ENCODE peak calls at places on chromosomes 1 and 21, in five cellular contexts. G, K, L, A and V are unnamed samples.
A peak's percentile ranks its signal among the peaks of the same experiment; 100 is the strongest.

GRCh38 chr1:186059311-186059710 is 315.7 kb downstream of the TPR start:
- DNase-seq in A (no peak), L (peak; percentile 16), G (no peak), K (no peak), V (peak; percentile 72)

GRCh38 chr1:198472997-198473396 is 67.5 kb downstream of the ATP6V1G3 start:
- DNase-seq in L (no peak), A (no peak), G (no peak), K (no peak), V (no peak)

GRCh38 chr1:157849229-157849875 is 7.7 kb upstream of the CD5L start:
- DNase-seq in G (no peak), L (no peak), K (no peak), A (no peak), V (no peak)

GRCh38 chr1:77828098-77828497 is 48.6 kb downstream of the MIGA1 start:
- DNase-seq in A (no peak), K (no peak), L (no peak), G (no peak), V (no peak)

GRCh38 chr21:45415943-45416611 is 11.1 kb downstream of the COL18A1 start:
- DNase-seq in G (no peak), K (no peak), A (no peak), L (no peak), V (no peak)

GRCh38 chr1:1079408-1080121 is 5.5 kb upstream of the RNF223 start:
- DNase-seq in K (peak; percentile 80), G (peak; percentile 80), L (peak; percentile 70), A (peak; percentile 59), V (no peak)

GRCh38 chr1:68197459-68197858 is 34.9 kb downstream of the WLS start:
- DNase-seq in L (no peak), G (no peak), K (no peak), A (no peak), V (no peak)

GRCh38 chr1:166952002-166952746 is 23.2 kb downstream of the ILDR2 start:
- DNase-seq in A (no peak), L (peak; percentile 18), G (no peak), K (peak; percentile 41), V (peak; percentile 1)

GRCh38 chr1:2206813-2207488 is 12.4 kb upstream of the FAAP20 start:
- DNase-seq in A (no peak), L (no peak), K (no peak), G (peak; percentile 57), V (no peak)

GRCh38 chr1:98546319-98546718 is 115.2 kb upstream of the SNX7 start:
- DNase-seq in G (no peak), L (no peak), A (no peak), K (no peak), V (no peak)

GRCh38 chr1:37477946-37478345 is 3.6 kb downstream of the ZC3H12A start:
- DNase-seq in A (no peak), L (no peak), G (no peak), K (no peak), V (no peak)

DNA sequence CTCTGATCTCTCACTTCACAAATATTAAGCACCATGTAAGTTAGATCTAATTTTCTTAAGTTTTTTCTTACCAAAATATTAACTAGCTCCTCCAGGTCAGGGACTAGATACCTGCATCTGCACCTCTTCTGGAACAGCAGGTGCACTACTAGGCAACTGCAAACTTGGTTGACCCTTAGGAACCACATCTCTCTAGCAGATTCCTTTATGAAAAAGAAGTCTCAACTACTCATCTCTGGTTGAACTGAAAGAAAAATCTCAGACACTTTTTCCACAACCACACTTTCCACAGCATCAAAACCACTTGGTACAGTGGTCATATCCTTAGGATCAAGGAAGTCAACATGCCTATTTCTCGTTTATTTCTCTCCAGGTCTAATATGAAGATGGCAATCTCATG is 52.4 kb downstream of the VAV3 start:
- DNase-seq in G (no peak), L (no peak), K (no peak), A (no peak), V (no peak)
- H3K27ac ChIP-seq in G (no peak overlapping the region), L (no peak overlapping the region), K (no peak overlapping the region), A (no peak overlapping the region), V (no peak overlapping the region)

GRCh38 chr1:66265796-66266195 is 268.2 kb upstream of the SGIP1 start:
- DNase-seq in A (peak; percentile 83), G (no peak), K (no peak), L (no peak), V (no peak)
- H3K27ac ChIP-seq in A (peak overlapping the region; percentile 89), G (no peak overlapping the region), K (no peak overlapping the region), L (no peak overlapping the region), V (no peak overlapping the region)

GRCh38 chr1:24297852-24298232 is 21.3 kb upstream of the GRHL3 start:
- DNase-seq in K (no peak), A (no peak), G (no peak), L (no peak), V (no peak)
- H3K27ac ChIP-seq in K (no peak overlapping the region), A (no peak overlapping the region), G (no peak overlapping the region), L (no peak overlapping the region), V (no peak overlapping the region)

GRCh38 chr1:25816112-25816718 is 3.5 kb upstream of the MTFR1L start:
- DNase-seq in L (no peak), G (no peak), A (no peak), K (no peak), V (no peak)
- H3K27ac ChIP-seq in L (no peak overlapping the region), G (no peak overlapping the region), A (no peak overlapping the region), K (no peak overlapping the region), V (no peak overlapping the region)

GRCh38 chr1:174989540-174990181 is 10.1 kb upstream of the CACYBP start:
- DNase-seq in L (no peak), A (no peak), G (no peak), K (no peak), V (no peak)
- H3K27ac ChIP-seq in L (peak overlapping the region; percentile 73), A (peak overlapping the region; percentile 83), G (no peak overlapping the region), K (no peak overlapping the region), V (no peak overlapping the region)

GRCh38 chr1:86429122-86429725 is 5.3 kb downstream of the CLCA2 start:
- DNase-seq in A (no peak), L (peak; percentile 43), K (no peak), G (no peak), V (no peak)

GRCh38 chr1:86429830-86430229 is 5.9 kb downstream of the CLCA2 start:
- DNase-seq in K (no peak), A (peak; percentile 81), G (no peak), L (peak; percentile 98), V (peak; percentile 73)

GRCh38 chr1:86435327-86435726 is 11.4 kb downstream of the CLCA2 start:
- DNase-seq in K (no peak), G (no peak), A (no peak), L (no peak), V (no peak)

GRCh38 chr1:86434031-86434430 is 10.1 kb downstream of the CLCA2 start:
- DNase-seq in A (no peak), G (no peak), L (no peak), K (no peak), V (no peak)

DNA sequence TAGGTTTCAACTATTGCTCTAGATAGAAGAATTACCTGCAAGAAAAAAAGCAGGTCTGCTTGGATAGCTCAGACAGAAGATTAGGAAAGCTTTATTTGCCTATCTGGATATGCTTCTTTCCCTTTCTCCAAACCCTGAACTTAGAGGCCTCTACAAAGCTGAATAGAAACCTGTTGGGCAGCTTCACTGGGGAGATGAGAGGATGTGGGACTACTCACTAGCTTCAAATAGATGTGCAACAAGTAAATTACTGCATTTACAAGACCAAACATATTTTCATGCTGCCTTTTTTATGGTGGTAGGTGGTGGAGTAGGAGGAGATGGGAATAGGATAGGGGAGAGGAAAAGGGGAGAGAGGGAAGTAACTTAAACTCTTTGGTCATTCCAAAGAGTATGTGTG is 6.4 kb downstream of the CLCA2 start:
- DNase-seq in K (no peak), A (no peak), L (no peak), G (no peak), V (peak; percentile 55)
- H3K27ac ChIP-seq in K (no peak overlapping the region), A (peak overlapping the region; percentile 40), L (peak overlapping the region; percentile 72), G (peak overlapping the region; percentile 28), V (peak overlapping the region; percentile 98)

GRCh38 chr1:31394628-31395193 is 18.3 kb upstream of the SERINC2 start:
- DNase-seq in A (peak; percentile 71), G (peak; percentile 88), L (peak; percentile 70), K (peak; percentile 92), V (no peak)
- H3K27ac ChIP-seq in A (no peak overlapping the region), G (no peak overlapping the region), L (no peak overlapping the region), K (no peak overlapping the region), V (peak overlapping the region; percentile 41)

DNA sequence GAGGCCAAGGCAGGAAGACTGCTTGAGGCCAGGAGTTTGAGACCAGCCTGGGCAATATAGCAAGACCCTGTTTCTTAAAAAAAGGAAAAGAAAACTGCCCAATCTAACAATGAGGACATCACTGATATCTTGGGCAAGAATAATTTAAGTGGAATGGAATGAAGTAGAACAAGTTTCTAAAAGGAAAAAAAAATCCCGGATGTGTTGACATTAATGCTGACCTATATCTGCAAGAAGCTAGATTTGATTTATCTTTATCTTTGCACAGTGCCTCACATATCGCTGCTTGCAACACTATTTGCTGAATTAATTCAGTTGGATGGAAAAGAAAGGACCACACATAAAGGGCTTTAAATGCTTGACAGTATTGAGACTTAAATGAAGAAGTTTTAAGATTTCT is 27.8 kb downstream of the DIPK1A start:
- DNase-seq in G (no peak), K (no peak), A (no peak), L (no peak), V (peak; percentile 27)
- H3K27ac ChIP-seq in G (no peak overlapping the region), K (no peak overlapping the region), A (no peak overlapping the region), L (no peak overlapping the region), V (peak overlapping the region; percentile 43)

GRCh38 chr21:32320059-32320458 is 21.4 kb downstream of the MRAP start:
- DNase-seq in K (no peak), A (no peak), L (no peak), G (no peak), V (no peak)

GRCh38 chr21:32321480-32321879 is 22.8 kb downstream of the MRAP start:
- DNase-seq in A (no peak), L (no peak), K (no peak), G (no peak), V (no peak)

GRCh38 chr21:32322103-32322502 is 23.4 kb downstream of the MRAP start:
- DNase-seq in L (no peak), A (no peak), G (no peak), K (no peak), V (no peak)

GRCh38 chr21:32319012-32319411 is 20.4 kb downstream of the MRAP start:
- DNase-seq in K (no peak), A (no peak), G (no peak), L (no peak), V (no peak)

GRCh38 chr21:32320726-32321125 is 22.1 kb downstream of the MRAP start:
- DNase-seq in A (no peak), L (no peak), G (no peak), K (no peak), V (no peak)
- H3K27ac ChIP-seq in A (no peak overlapping the region), L (no peak overlapping the region), G (no peak overlapping the region), K (no peak overlapping the region), V (no peak overlapping the region)